ENCODE peak calls at places on chromosomes 11 and 22, in four cellular contexts. E is SK-N-SH, W is GM23338, F is GM23248. A is an unnamed sample.

GRCh38 chr11:12862761-12863469 is 146.2 kb upstream of the RASSF10 start:
- DNase-seq in W (peak; percentile 92), E (peak; percentile 58), F (peak; percentile 81), A (peak; percentile 96)

GRCh38 chr11:120337133-120337895 is 1.1 kb downstream of the ARHGEF12 start:
- DNase-seq in E (peak; percentile 25), F (peak; percentile 45), W (peak; percentile 41), A (peak; percentile 47)

GRCh38 chr11:69144316-69144715 is 11.4 kb upstream of the SMIM38 start:
- DNase-seq in E (no peak), F (no peak), W (no peak), A (no peak)

GRCh38 chr11:69496202-69496557 is 14.7 kb downstream of the LINC01488 start:
- DNase-seq in E (no peak), F (no peak), W (no peak), A (no peak)

GRCh38 chr11:133383689-133384088 is 148.6 kb downstream of the OPCML start:
- DNase-seq in E (no peak), F (no peak), W (no peak), A (no peak)

GRCh38 chr11:61632096-61632495 is 48.1 kb upstream of the DAGLA start:
- DNase-seq in W (no peak), E (peak; percentile 47), F (no peak), A (peak; percentile 70)

GRCh38 chr11:67670316-67671210 is 3.9 kb downstream of the ALDH3B2 start:
- DNase-seq in F (no peak), W (no peak), E (peak; percentile 18), A (no peak)

GRCh38 chr11:58592760-58593472 is 14.1 kb downstream of the ZFP91 start:
- DNase-seq in W (no peak), F (no peak), E (no peak), A (no peak)

GRCh38 chr11:36095716-36096115 is 151.9 kb downstream of the LDLRAD3 start:
- DNase-seq in E (no peak), F (no peak), W (no peak), A (no peak)

GRCh38 chr11:130779943-130780342 is 136.3 kb downstream of the SNX19 start:
- DNase-seq in W (no peak), F (no peak), E (no peak), A (no peak)

GRCh38 chr11:122342089-122342749 is 226.2 kb upstream of the BLID start:
- DNase-seq in F (peak; percentile 49), W (no peak), E (no peak), A (no peak)

GRCh38 chr22:18034076-18034475 is 9.7 kb upstream of the MICAL3 start:
- DNase-seq in E (no peak), W (no peak), F (no peak), A (no peak)

GRCh38 chr11:7115775-7116174 is 27.0 kb downstream of the RBMXL2 start:
- DNase-seq in F (no peak), E (no peak), W (no peak), A (no peak)

GRCh38 chr22:37804886-37805857 is 2.6 kb upstream of the GCAT start:
- DNase-seq in W (peak; percentile 84), E (peak; percentile 93), F (peak; percentile 88), A (peak; percentile 86)

GRCh38 chr22:39727541-39727940 is 157.0 kb downstream of the CACNA1I start:
- DNase-seq in E (no peak), W (no peak), F (no peak), A (no peak)

GRCh38 chr11:69040051-69040450 is 8.7 kb upstream of the TPCN2 start:
- DNase-seq in E (no peak), F (no peak), W (no peak), A (no peak)

GRCh38 chr11:44600261-44600660 is 34.8 kb downstream of the CD82 start:
- DNase-seq in F (no peak), E (no peak), W (no peak), A (no peak)

GRCh38 chr11:3885855-3886254 is 30.4 kb downstream of the STIM1 start:
- DNase-seq in E (no peak), F (no peak), W (no peak), A (no peak)

GRCh38 chr11:36257351-36257750 is 31.9 kb downstream of the COMMD9 start:
- DNase-seq in W (no peak), E (no peak), F (no peak), A (no peak)

GRCh38 chr11:19816817-19817216 is 104.2 kb downstream of the NAV2 start:
- DNase-seq in W (peak; percentile 75), F (no peak), E (no peak), A (no peak)

GRCh38 chr11:59151761-59152160 is 9.1 kb downstream of the FAM111A start:
- DNase-seq in E (no peak), F (no peak), W (no peak), A (no peak)

GRCh38 chr11:13638436-13638835 is 30.0 kb upstream of the FAR1 start:
- DNase-seq in E (no peak), W (no peak), F (no peak), A (no peak)

GRCh38 chr11:45473491-45473890 is 187.3 kb upstream of the SYT13 start:
- DNase-seq in F (no peak), E (no peak), W (peak; percentile 21), A (no peak)

GRCh38 chr11:112963368-112963955 is 2.2 kb downstream of the NCAM1 start:
- DNase-seq in E (peak; percentile 88), F (no peak), W (peak; percentile 15), A (peak; percentile 75)

GRCh38 chr11:70348191-70348590 is 50.1 kb upstream of the CTTN start:
- DNase-seq in F (no peak), W (no peak), E (no peak), A (no peak)

GRCh38 chr22:31179345-31179744 is 19.4 kb downstream of the RNF185 start:
- DNase-seq in W (no peak), E (no peak), F (peak; percentile 76), A (no peak)

GRCh38 chr22:31173386-31174145 is 13.6 kb downstream of the RNF185 start:
- DNase-seq in E (no peak), F (peak; percentile 93), W (no peak), A (no peak)

GRCh38 chr22:31178859-31179258 is 18.9 kb downstream of the RNF185 start:
- DNase-seq in E (no peak), W (no peak), F (no peak), A (no peak)

GRCh38 chr22:31177420-31178162 is 17.6 kb downstream of the RNF185 start:
- DNase-seq in W (no peak), F (peak; percentile 96), E (no peak), A (no peak)

GRCh38 chr22:31176923-31177322 is 16.9 kb downstream of the RNF185 start:
- DNase-seq in E (no peak), W (no peak), F (no peak), A (no peak)
- H3K79me2 ChIP-seq in E (peaks cover 80% of the 10 kb centered on the region), W (peaks cover 8% of the 10 kb centered on the region), F (peaks cover 78% of the 10 kb centered on the region), A (peaks cover 17% of the 10 kb centered on the region)

GRCh38 chr11:504053-504993 is 2.7 kb downstream of the RNH1 start:
- DNase-seq in W (peak; percentile 57), F (peak; percentile 80), E (no peak), A (no peak)
- H3K79me2 ChIP-seq in W (peaks cover 11% of the 10 kb centered on the region), F (peaks cover 81% of the 10 kb centered on the region), E (peaks cover 61% of the 10 kb centered on the region), A (peaks cover 28% of the 10 kb centered on the region)

GRCh38 chr11:72745511-72745910 is 6.7 kb downstream of the ARAP1 start:
- DNase-seq in E (no peak), F (no peak), W (no peak), A (no peak)
- H3K79me2 ChIP-seq in E (peaks cover 19% of the 10 kb centered on the region), F (peaks cover 18% of the 10 kb centered on the region), W (peaks cover 73% of the 10 kb centered on the region), A (peaks cover 2% of the 10 kb centered on the region)

GRCh38 chr22:35214968-35215367 is 42.3 kb upstream of the HMGXB4 start:
- DNase-seq in E (no peak), F (no peak), W (no peak), A (no peak)

GRCh38 chr22:35209203-35209602 is 48.1 kb upstream of the HMGXB4 start:
- DNase-seq in W (no peak), E (no peak), F (no peak), A (no peak)

GRCh38 chr22:35212020-35212419 is 45.3 kb upstream of the HMGXB4 start:
- DNase-seq in E (no peak), W (no peak), F (peak; percentile 14), A (no peak)

GRCh38 chr22:35215993-35216392 is 41.3 kb upstream of the HMGXB4 start:
- DNase-seq in F (no peak), W (no peak), E (no peak), A (no peak)

GRCh38 chr22:35212996-35213395 is 44.3 kb upstream of the HMGXB4 start:
- DNase-seq in W (peak; percentile 11), F (no peak), E (no peak), A (no peak)
- H3K79me2 ChIP-seq in W (no peaks in the 10 kb centered on the region), F (no peaks in the 10 kb centered on the region), E (no peaks in the 10 kb centered on the region), A (no peaks in the 10 kb centered on the region)

DNA sequence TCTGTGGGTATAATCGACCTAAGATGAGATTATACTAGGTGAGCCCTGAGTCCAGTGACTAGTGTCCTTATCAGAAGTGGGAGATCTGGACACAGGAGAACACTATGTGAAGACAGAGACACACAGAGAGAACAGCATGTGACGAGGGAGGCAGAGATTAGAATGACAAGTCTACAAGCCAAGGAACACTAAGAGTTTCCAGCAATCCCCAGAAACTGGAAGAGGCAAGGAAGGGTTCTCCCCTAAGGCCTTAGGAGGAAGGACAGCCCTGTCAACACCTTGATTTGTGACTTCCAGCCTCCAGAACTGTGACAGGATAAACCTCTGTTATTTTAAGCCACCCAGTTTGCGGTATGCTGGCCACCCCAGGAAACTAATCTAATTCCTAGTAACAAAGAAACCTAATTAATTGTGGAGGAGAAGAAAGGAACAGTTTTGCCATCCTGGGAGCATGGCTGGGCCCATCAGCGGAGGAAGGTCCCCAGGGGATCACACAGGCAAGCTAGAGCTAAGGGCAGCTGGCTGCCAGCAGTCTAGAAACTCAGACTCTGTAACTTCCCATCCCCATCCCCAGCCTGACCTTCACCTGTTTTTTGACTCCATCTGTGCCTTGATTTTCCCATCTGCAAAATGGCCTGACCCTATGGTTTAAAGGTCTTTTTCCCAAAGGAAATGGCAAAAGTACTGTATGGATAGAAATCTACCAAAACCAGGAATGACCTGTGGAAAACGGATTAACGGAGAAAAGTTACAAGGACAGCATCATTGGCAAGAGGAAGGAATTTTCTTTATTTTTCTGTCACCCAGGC is 10.3 kb upstream of the THOC5 start:
- DNase-seq in W (no peak), E (no peak), F (no peak), A (no peak)
- H3K79me2 ChIP-seq in W (no peaks in the 10 kb centered on the region), E (no peaks in the 10 kb centered on the region), F (no peaks in the 10 kb centered on the region), A (no peaks in the 10 kb centered on the region)

GRCh38 chr22:35274154-35274871 is 17.0 kb downstream of the HMGXB4 start:
- DNase-seq in E (no peak), F (no peak), W (no peak), A (no peak)

GRCh38 chr22:35264986-35265385 is 7.7 kb downstream of the HMGXB4 start:
- DNase-seq in W (no peak), E (no peak), F (no peak), A (no peak)

GRCh38 chr22:35266277-35266676 is 9.0 kb downstream of the HMGXB4 start:
- DNase-seq in F (no peak), W (no peak), E (no peak), A (no peak)

GRCh38 chr22:35275580-35275979 is 18.3 kb downstream of the HMGXB4 start:
- DNase-seq in W (no peak), F (peak; percentile 49), E (no peak), A (no peak)

GRCh38 chr22:35269630-35270029 is 12.3 kb downstream of the HMGXB4 start:
- DNase-seq in W (no peak), E (no peak), F (no peak), A (no peak)
- H3K79me2 ChIP-seq in W (peaks cover 24% of the 10 kb centered on the region), E (peaks cover 61% of the 10 kb centered on the region), F (peaks cover 90% of the 10 kb centered on the region), A (peaks cover 68% of the 10 kb centered on the region)

GRCh38 chr22:21624120-21624879 is 5.5 kb downstream of the YDJC start:
- DNase-seq in E (peak; percentile 57), W (peak; percentile 89), F (peak; percentile 62), A (peak; percentile 76)
- H3K79me2 ChIP-seq in E (peaks cover 81% of the 10 kb centered on the region), W (peaks cover 28% of the 10 kb centered on the region), F (peaks cover 87% of the 10 kb centered on the region), A (peaks cover 43% of the 10 kb centered on the region)

A was measured in neural progenitor cell.